ENCODE peak calls at places on chromosomes 5 and 9, in five cellular contexts. One of them, this sample, is unnamed.

GRCh38 chr9:98964911-98965336 is 21.2 kb downstream of the COL15A1 start:
- DNase-seq in suprapubic skin: no peak
- DNase-seq in upper lobe of left lung: no peak
- DNase-seq in aorta: no peak
- DNase-seq in OCI-LY7: no peak
- DNase-seq in this sample: no peak

GRCh38 chr9:133023117-133023890 is 7.5 kb upstream of the GTF3C5 start:
- DNase-seq in suprapubic skin: peak
- DNase-seq in upper lobe of left lung: peak
- DNase-seq in aorta: no peak
- DNase-seq in OCI-LY7: peak
- DNase-seq in this sample: no peak

GRCh38 chr9:126611592-126612328 is 2.0 kb upstream of the LMX1B start:
- DNase-seq in suprapubic skin: no peak
- DNase-seq in upper lobe of left lung: peak
- DNase-seq in aorta: peak
- DNase-seq in OCI-LY7: peak
- DNase-seq in this sample: peak

GRCh38 chr5:163976691-163977090 is 471.3 kb downstream of the MAT2B start:
- DNase-seq in suprapubic skin: no peak
- DNase-seq in upper lobe of left lung: no peak
- DNase-seq in aorta: no peak
- DNase-seq in OCI-LY7: no peak
- DNase-seq in this sample: no peak

GRCh38 chr5:171474106-171474878 is 54.8 kb downstream of the FGF18 start:
- DNase-seq in suprapubic skin: no peak
- DNase-seq in upper lobe of left lung: no peak
- DNase-seq in aorta: peak
- DNase-seq in OCI-LY7: no peak
- DNase-seq in this sample: no peak

GRCh38 chr5:52580921-52581320 is 206.8 kb upstream of the ITGA1 start:
- DNase-seq in suprapubic skin: no peak
- DNase-seq in upper lobe of left lung: no peak
- DNase-seq in aorta: no peak
- DNase-seq in OCI-LY7: no peak
- DNase-seq in this sample: no peak

GRCh38 chr9:82332018-82332773 is 343.6 kb downstream of the SPATA31D1 start:
- DNase-seq in suprapubic skin: no peak
- DNase-seq in upper lobe of left lung: no peak
- DNase-seq in aorta: no peak
- DNase-seq in OCI-LY7: no peak
- DNase-seq in this sample: no peak

GRCh38 chr5:89929173-89929572 is 480.4 kb downstream of the CETN3 start:
- DNase-seq in suprapubic skin: no peak
- DNase-seq in upper lobe of left lung: no peak
- DNase-seq in aorta: no peak
- DNase-seq in OCI-LY7: no peak
- DNase-seq in this sample: no peak

GRCh38 chr5:90037646-90038045 is 371.9 kb downstream of the CETN3 start:
- DNase-seq in suprapubic skin: no peak
- DNase-seq in upper lobe of left lung: no peak
- DNase-seq in aorta: no peak
- DNase-seq in OCI-LY7: no peak
- DNase-seq in this sample: no peak

GRCh38 chr9:1219284-1219683 is 169.1 kb downstream of the DMRT2 start:
- DNase-seq in suprapubic skin: no peak
- DNase-seq in upper lobe of left lung: no peak
- DNase-seq in aorta: no peak
- DNase-seq in OCI-LY7: no peak
- DNase-seq in this sample: no peak

GRCh38 chr9:87547665-87548064 is 50.0 kb downstream of the DAPK1 start:
- DNase-seq in suprapubic skin: no peak
- DNase-seq in upper lobe of left lung: no peak
- DNase-seq in aorta: no peak
- DNase-seq in OCI-LY7: no peak
- DNase-seq in this sample: no peak

GRCh38 chr5:88393082-88393481 is 124.4 kb upstream of the TMEM161B start:
- DNase-seq in suprapubic skin: no peak
- DNase-seq in upper lobe of left lung: no peak
- DNase-seq in aorta: no peak
- DNase-seq in OCI-LY7: no peak
- DNase-seq in this sample: no peak

GRCh38 chr5:91206734-91207133 is 176.4 kb downstream of the ARRDC3 start:
- DNase-seq in suprapubic skin: no peak
- DNase-seq in upper lobe of left lung: no peak
- DNase-seq in aorta: no peak
- DNase-seq in OCI-LY7: no peak
- DNase-seq in this sample: no peak

GRCh38 chr5:169442354-169443248 is 141.0 kb upstream of the SPDL1 start:
- DNase-seq in suprapubic skin: no peak
- DNase-seq in upper lobe of left lung: no peak
- DNase-seq in aorta: no peak
- DNase-seq in OCI-LY7: no peak
- DNase-seq in this sample: no peak

GRCh38 chr5:134132372-134133212 is 18.1 kb downstream of the TCF7 start:
- DNase-seq in suprapubic skin: peak
- DNase-seq in upper lobe of left lung: no peak
- DNase-seq in aorta: peak
- DNase-seq in OCI-LY7: peak
- DNase-seq in this sample: no peak

GRCh38 chr5:180069589-180070247 is 1.8 kb downstream of the RNF130 start:
- DNase-seq in suprapubic skin: no peak
- DNase-seq in upper lobe of left lung: peak
- DNase-seq in aorta: no peak
- DNase-seq in OCI-LY7: no peak
- DNase-seq in this sample: no peak

GRCh38 chr5:172999974-173000373 is 16.4 kb downstream of the ATP6V0E1 start:
- DNase-seq in suprapubic skin: no peak
- DNase-seq in upper lobe of left lung: no peak
- DNase-seq in aorta: no peak
- DNase-seq in OCI-LY7: no peak
- DNase-seq in this sample: no peak

GRCh38 chr9:97854696-97855485 is 1.9 kb downstream of the FOXE1 start:
- DNase-seq in suprapubic skin: no peak
- DNase-seq in upper lobe of left lung: no peak
- DNase-seq in aorta: no peak
- DNase-seq in OCI-LY7: no peak
- DNase-seq in this sample: no peak

GRCh38 chr9:35335164-35335563 is 154.7 kb upstream of the RUSC2 start:
- DNase-seq in suprapubic skin: no peak
- DNase-seq in upper lobe of left lung: no peak
- DNase-seq in aorta: no peak
- DNase-seq in OCI-LY7: no peak
- DNase-seq in this sample: no peak

GRCh38 chr5:6359534-6359933 is 18.8 kb downstream of the MED10 start:
- DNase-seq in suprapubic skin: no peak
- DNase-seq in upper lobe of left lung: no peak
- DNase-seq in aorta: peak
- DNase-seq in OCI-LY7: no peak
- DNase-seq in this sample: no peak

GRCh38 chr5:177425196-177425800 is 1.2 kb upstream of the GRK6 start:
- DNase-seq in suprapubic skin: no peak
- DNase-seq in upper lobe of left lung: no peak
- DNase-seq in aorta: no peak
- DNase-seq in OCI-LY7: no peak
- DNase-seq in this sample: no peak

GRCh38 chr5:30874234-30875034 is 319.1 kb upstream of the CDH6 start:
- DNase-seq in suprapubic skin: no peak
- DNase-seq in upper lobe of left lung: no peak
- DNase-seq in aorta: no peak
- DNase-seq in OCI-LY7: no peak
- DNase-seq in this sample: no peak

GRCh38 chr9:70616401-70617010 is 202.0 kb upstream of the KLF9 start:
- DNase-seq in suprapubic skin: no peak
- DNase-seq in upper lobe of left lung: no peak
- DNase-seq in aorta: no peak
- DNase-seq in OCI-LY7: no peak
- DNase-seq in this sample: no peak

GRCh38 chr5:73938280-73938937 is 312.4 kb downstream of the ARHGEF28 start:
- DNase-seq in suprapubic skin: no peak
- DNase-seq in upper lobe of left lung: no peak
- DNase-seq in aorta: no peak
- DNase-seq in OCI-LY7: no peak
- DNase-seq in this sample: no peak

GRCh38 chr5:28710360-28710759 is 1672.0 kb upstream of the CDH9 start:
- DNase-seq in suprapubic skin: no peak
- DNase-seq in upper lobe of left lung: no peak
- DNase-seq in aorta: no peak
- DNase-seq in OCI-LY7: no peak
- DNase-seq in this sample: no peak

GRCh38 chr5:72510610-72511121 is 3.5 kb upstream of the ZNF366 start:
- DNase-seq in suprapubic skin: peak
- DNase-seq in upper lobe of left lung: no peak
- DNase-seq in aorta: peak
- DNase-seq in OCI-LY7: no peak
- DNase-seq in this sample: no peak

GRCh38 chr9:137550241-137550621 is at the start of gene PNPLA7:
- DNase-seq in suprapubic skin: peak
- DNase-seq in upper lobe of left lung: peak
- DNase-seq in aorta: peak
- DNase-seq in OCI-LY7: peak
- DNase-seq in this sample: peak

GRCh38 chr5:134738133-134738962 is at the start of gene CAMLG:
- DNase-seq in suprapubic skin: peak
- DNase-seq in upper lobe of left lung: peak
- DNase-seq in aorta: peak
- DNase-seq in OCI-LY7: peak
- DNase-seq in this sample: peak

GRCh38 chr9:132589148-132590036 is 7.0 kb downstream of the BARHL1 start:
- DNase-seq in suprapubic skin: no peak
- DNase-seq in upper lobe of left lung: no peak
- DNase-seq in aorta: no peak
- DNase-seq in OCI-LY7: no peak
- DNase-seq in this sample: no peak

GRCh38 chr9:101458955-101459631 is 23.5 kb upstream of the ALDOB start:
- DNase-seq in suprapubic skin: no peak
- DNase-seq in upper lobe of left lung: no peak
- DNase-seq in aorta: no peak
- DNase-seq in OCI-LY7: peak
- DNase-seq in this sample: peak

GRCh38 chr5:151174612-151175101 is 17.1 kb upstream of the ANXA6 start:
- DNase-seq in suprapubic skin: peak
- DNase-seq in upper lobe of left lung: no peak
- DNase-seq in aorta: no peak
- DNase-seq in OCI-LY7: no peak
- DNase-seq in this sample: no peak

GRCh38 chr9:36039696-36040095 is 3.0 kb downstream of the RECK start:
- DNase-seq in suprapubic skin: no peak
- DNase-seq in upper lobe of left lung: no peak
- DNase-seq in aorta: no peak
- DNase-seq in OCI-LY7: no peak
- DNase-seq in this sample: no peak

GRCh38 chr5:16497546-16497945 is 31.9 kb upstream of the ZNF622 start:
- DNase-seq in suprapubic skin: no peak
- DNase-seq in upper lobe of left lung: no peak
- DNase-seq in aorta: no peak
- DNase-seq in OCI-LY7: no peak
- DNase-seq in this sample: no peak
- H3K27ac ChIP-seq in suprapubic skin: no peak
- H3K27ac ChIP-seq in upper lobe of left lung: no peak
- H3K27ac ChIP-seq in aorta: no peak
- H3K27ac ChIP-seq in OCI-LY7: no peak
- H3K27ac ChIP-seq in this sample: no peak

DNA sequence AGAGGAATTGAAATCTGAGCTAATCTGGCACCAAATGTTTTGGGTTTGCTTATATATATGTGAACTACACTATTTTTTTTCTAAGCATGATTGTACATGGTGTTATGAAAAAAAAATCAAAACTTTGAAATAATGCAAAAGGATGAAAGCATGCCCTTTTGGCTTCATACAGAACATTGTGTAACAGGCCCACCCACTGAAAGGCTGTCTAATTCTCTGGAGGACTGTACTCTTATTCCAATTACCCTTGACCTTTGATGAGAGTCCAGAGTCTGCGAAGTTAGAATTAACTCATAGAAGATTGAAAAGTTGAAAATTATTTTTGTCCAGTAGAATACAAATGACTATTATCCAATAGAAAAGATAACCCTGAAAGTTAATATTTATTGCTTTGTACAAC is 117.5 kb downstream of the ADAMTS12 start:
- DNase-seq in suprapubic skin: no peak
- DNase-seq in upper lobe of left lung: no peak
- DNase-seq in aorta: no peak
- DNase-seq in OCI-LY7: no peak
- DNase-seq in this sample: no peak
- H3K27ac ChIP-seq in suprapubic skin: no peak
- H3K27ac ChIP-seq in upper lobe of left lung: no peak
- H3K27ac ChIP-seq in aorta: no peak
- H3K27ac ChIP-seq in OCI-LY7: no peak
- H3K27ac ChIP-seq in this sample: no peak

DNA sequence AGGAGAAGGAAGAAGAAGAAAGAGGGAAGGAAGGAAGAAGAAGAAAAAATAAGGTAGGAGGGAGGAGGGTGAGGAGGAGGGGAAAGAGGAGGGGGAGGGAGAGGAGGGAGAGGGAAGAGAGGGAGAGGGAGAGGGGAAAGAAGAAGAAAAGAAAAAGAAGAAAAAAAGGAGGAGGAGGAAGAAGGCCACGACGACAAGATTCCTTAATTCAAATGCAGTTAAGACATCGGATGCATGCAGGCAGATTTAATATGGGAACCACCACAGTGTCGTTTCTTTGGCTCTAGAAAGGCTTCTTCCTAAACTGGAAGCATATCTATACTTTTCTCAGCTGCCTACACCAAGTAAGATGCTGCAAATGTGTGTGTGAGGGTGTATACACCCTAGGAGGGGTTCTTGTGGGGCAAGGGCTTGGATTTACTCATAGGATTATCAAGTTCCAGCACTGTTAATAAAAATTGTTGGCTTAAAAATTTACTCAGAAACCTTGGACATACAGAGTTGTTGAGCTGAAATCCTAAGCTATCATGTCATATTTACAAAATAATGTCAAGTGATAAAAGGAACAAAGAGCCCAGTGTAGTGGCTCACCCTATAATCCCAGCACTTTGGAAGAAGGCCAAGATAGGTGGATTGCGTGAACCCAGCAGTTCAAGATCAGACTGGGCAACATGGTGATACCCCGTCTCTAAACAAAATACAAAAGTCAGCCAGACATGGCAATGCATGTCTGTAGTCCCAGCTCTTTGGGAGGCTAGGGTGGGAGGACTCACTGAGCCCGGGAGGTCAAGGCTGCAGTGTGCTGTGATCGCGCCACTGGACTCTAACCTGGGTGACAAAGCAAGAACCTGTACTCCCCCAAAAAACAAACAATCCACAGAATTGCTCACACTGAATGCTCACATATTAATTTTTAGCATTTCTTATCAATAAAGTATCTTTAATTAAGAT is 108.5 kb downstream of the UBAP2 start:
- DNase-seq in suprapubic skin: no peak
- DNase-seq in upper lobe of left lung: no peak
- DNase-seq in aorta: no peak
- DNase-seq in OCI-LY7: no peak
- DNase-seq in this sample: no peak
- H3K27ac ChIP-seq in suprapubic skin: no peak
- H3K27ac ChIP-seq in upper lobe of left lung: no peak
- H3K27ac ChIP-seq in aorta: no peak
- H3K27ac ChIP-seq in OCI-LY7: no peak
- H3K27ac ChIP-seq in this sample: no peak

GRCh38 chr5:159050408-159051091 is 49.2 kb downstream of the EBF1 start:
- DNase-seq in suprapubic skin: no peak
- DNase-seq in upper lobe of left lung: no peak
- DNase-seq in aorta: peak
- DNase-seq in OCI-LY7: peak
- DNase-seq in this sample: no peak
- H3K27ac ChIP-seq in suprapubic skin: peak
- H3K27ac ChIP-seq in upper lobe of left lung: peak
- H3K27ac ChIP-seq in aorta: peak
- H3K27ac ChIP-seq in OCI-LY7: peak
- H3K27ac ChIP-seq in this sample: no peak

This sample was measured in caudate nucleus.